ENCODE peak calls at places on chromosome 13, in seven cellular contexts. K is fibroblast of mammary gland; Q is cardiac fibroblast; R is LoVo; Y is foreskin fibroblast; A is activated CD4-positive, alpha-beta T cell treated with anti-CD3 and anti-CD28 coated beads, Interleukin-2, amount 50 U/mL, for 1 hour; X is GM12865. C is an unnamed sample.

GRCh38 chr13:79508224-79508961 is 27.4 kb downstream of the NDFIP2 start:
- DNase-seq in Y (no peak), K (peak), R (peak), A (no peak), X (no peak), Q (peak), C (no peak)

GRCh38 chr13:94329277-94329676 is 150.2 kb downstream of the DCT start:
- DNase-seq in X (no peak), Y (peak), R (no peak), Q (peak), K (peak), A (no peak), C (no peak)

GRCh38 chr13:51942189-51942588 is 69.1 kb downstream of the ATP7B start:
- DNase-seq in X (peak), K (no peak), R (peak), Q (no peak), A (peak), Y (no peak), C (peak)

GRCh38 chr13:64540468-64540867 is 2689.7 kb downstream of the PCDH9 start:
- DNase-seq in R (no peak), K (peak), X (no peak), Y (peak), Q (no peak), A (no peak), C (no peak)

GRCh38 chr13:31896427-31896826 is 135.1 kb upstream of the FRY start:
- DNase-seq in A (no peak), Q (peak), Y (peak), X (peak), R (no peak), K (peak), C (no peak)

GRCh38 chr13:91482427-91482826 is 84.0 kb downstream of the GPC5 start:
- DNase-seq in X (no peak), A (no peak), K (no peak), Y (no peak), R (peak), Q (no peak), C (no peak)

GRCh38 chr13:98214707-98215106 is 37.6 kb upstream of the RNF113B start:
- DNase-seq in Y (no peak), Q (no peak), K (no peak), A (no peak), R (no peak), X (no peak), C (no peak)

GRCh38 chr13:112953591-112954487 is 15.2 kb upstream of the MCF2L start:
- DNase-seq in K (no peak), A (no peak), R (no peak), Q (no peak), X (no peak), Y (no peak), C (no peak)

GRCh38 chr13:41456768-41457588 is at the start of gene RGCC:
- DNase-seq in R (peak), X (peak), A (peak), K (peak), Y (peak), Q (peak), C (peak)

GRCh38 chr13:113110852-113111315 is 5.3 kb downstream of the F7 start:
- DNase-seq in A (no peak), X (no peak), R (no peak), K (no peak), Q (no peak), Y (no peak), C (no peak)

GRCh38 chr13:100674363-100674847 is at the start of gene TMTC4:
- DNase-seq in Y (no peak), Q (no peak), K (no peak), A (no peak), R (no peak), X (no peak), C (no peak)

GRCh38 chr13:107864543-107865460 is 350.5 kb downstream of the LIG4 start:
- DNase-seq in R (peak), Q (peak), X (peak), K (peak), Y (peak), A (no peak), C (no peak)

GRCh38 chr13:50420720-50421456 is 405.6 kb downstream of the KCNRG start:
- DNase-seq in X (no peak), Q (no peak), K (no peak), R (no peak), A (no peak), Y (peak), C (no peak)

GRCh38 chr13:27482996-27483395 is 32.6 kb upstream of the MTIF3 start:
- DNase-seq in A (no peak), Q (no peak), R (no peak), K (no peak), X (peak), Y (no peak), C (peak)

GRCh38 chr13:20993661-20994440 is 67.5 kb downstream of the LATS2 start:
- DNase-seq in X (no peak), R (no peak), Q (peak), A (no peak), K (peak), Y (peak), C (no peak)

GRCh38 chr13:48251616-48252081 is 18.6 kb downstream of the ITM2B start:
- DNase-seq in R (no peak), Q (peak), K (peak), Y (peak), X (no peak), A (no peak), C (no peak)